ENCODE peak calls at places on chromosomes 6 and 20, in six cellular contexts. One of them, this sample, is unnamed. For H3K9me3, the result is how much of the 10 kb centered on the place peaks cover.

GRCh38 chr20:24277196-24277595 is 192.2 kb upstream of the SYNDIG1 start:
- DNase-seq in small intestine: no peak
- DNase-seq in A549: no peak
- DNase-seq in fibroblast of lung: no peak
- DNase-seq in GM23248: no peak
- DNase-seq in BE2C: no peak
- DNase-seq in this sample: no peak

GRCh38 chr6:69696273-69696672 is 100.5 kb downstream of the LMBRD1 start:
- DNase-seq in BE2C: no peak
- DNase-seq in GM23248: peak
- DNase-seq in small intestine: no peak
- DNase-seq in A549: no peak
- DNase-seq in fibroblast of lung: peak
- DNase-seq in this sample: no peak

GRCh38 chr20:36471885-36472642 is 69.3 kb upstream of the MYL9 start:
- DNase-seq in small intestine: no peak
- DNase-seq in BE2C: no peak
- DNase-seq in fibroblast of lung: no peak
- DNase-seq in GM23248: no peak
- DNase-seq in A549: no peak
- DNase-seq in this sample: no peak

GRCh38 chr6:38871745-38872568 is 156.8 kb downstream of the DNAH8 start:
- DNase-seq in small intestine: peak
- DNase-seq in A549: peak
- DNase-seq in BE2C: peak
- DNase-seq in fibroblast of lung: peak
- DNase-seq in GM23248: peak
- DNase-seq in this sample: peak

GRCh38 chr6:107555449-107555848 is 65.5 kb downstream of the SOBP start:
- DNase-seq in BE2C: peak
- DNase-seq in small intestine: no peak
- DNase-seq in fibroblast of lung: no peak
- DNase-seq in A549: no peak
- DNase-seq in GM23248: no peak
- DNase-seq in this sample: no peak

GRCh38 chr6:133724726-133725125 is 164.2 kb upstream of the TCF21 start:
- DNase-seq in small intestine: no peak
- DNase-seq in BE2C: no peak
- DNase-seq in A549: no peak
- DNase-seq in GM23248: peak
- DNase-seq in fibroblast of lung: peak
- DNase-seq in this sample: no peak

GRCh38 chr20:62129731-62130531 is 7.7 kb downstream of the LSM14B start:
- DNase-seq in fibroblast of lung: no peak
- DNase-seq in A549: no peak
- DNase-seq in BE2C: no peak
- DNase-seq in GM23248: no peak
- DNase-seq in small intestine: no peak
- DNase-seq in this sample: no peak

GRCh38 chr6:39377530-39377929 is 55.0 kb upstream of the KCNK16 start:
- DNase-seq in GM23248: peak
- DNase-seq in fibroblast of lung: peak
- DNase-seq in small intestine: peak
- DNase-seq in A549: peak
- DNase-seq in BE2C: peak
- DNase-seq in this sample: peak

GRCh38 chr6:16746812-16747211 is 14.4 kb downstream of the ATXN1 start:
- DNase-seq in GM23248: no peak
- DNase-seq in A549: no peak
- DNase-seq in small intestine: no peak
- DNase-seq in fibroblast of lung: no peak
- DNase-seq in BE2C: no peak
- DNase-seq in this sample: no peak

GRCh38 chr6:27591660-27592059 is 118.8 kb upstream of the ZNF184 start:
- DNase-seq in fibroblast of lung: peak
- DNase-seq in GM23248: peak
- DNase-seq in BE2C: peak
- DNase-seq in A549: no peak
- DNase-seq in small intestine: no peak
- DNase-seq in this sample: peak

GRCh38 chr20:45337367-45338120 is 10.7 kb downstream of the SDC4 start:
- DNase-seq in GM23248: peak
- DNase-seq in BE2C: no peak
- DNase-seq in fibroblast of lung: peak
- DNase-seq in small intestine: peak
- DNase-seq in A549: no peak
- DNase-seq in this sample: peak

GRCh38 chr20:1813101-1813529 is 82.1 kb upstream of the SIRPA start:
- DNase-seq in GM23248: peak
- DNase-seq in BE2C: no peak
- DNase-seq in fibroblast of lung: peak
- DNase-seq in A549: peak
- DNase-seq in small intestine: no peak
- DNase-seq in this sample: no peak

GRCh38 chr6:84921891-84922290 is 157.5 kb upstream of the TBX18 start:
- DNase-seq in fibroblast of lung: no peak
- DNase-seq in GM23248: no peak
- DNase-seq in BE2C: no peak
- DNase-seq in small intestine: no peak
- DNase-seq in A549: no peak
- DNase-seq in this sample: no peak

GRCh38 chr20:44883214-44883902 is 2.1 kb upstream of the YWHAB start:
- DNase-seq in A549: no peak
- DNase-seq in small intestine: no peak
- DNase-seq in BE2C: no peak
- DNase-seq in fibroblast of lung: no peak
- DNase-seq in GM23248: no peak
- DNase-seq in this sample: peak

GRCh38 chr6:109360281-109360680 is 22.0 kb downstream of the CD164 start:
- DNase-seq in A549: no peak
- DNase-seq in fibroblast of lung: no peak
- DNase-seq in BE2C: no peak
- DNase-seq in small intestine: no peak
- DNase-seq in GM23248: no peak
- DNase-seq in this sample: no peak
- H3K9me3 ChIP-seq in A549: under half
- H3K9me3 ChIP-seq in fibroblast of lung: under half
- H3K9me3 ChIP-seq in BE2C: under half
- H3K9me3 ChIP-seq in small intestine: under half
- H3K9me3 ChIP-seq in GM23248: under half
- H3K9me3 ChIP-seq in this sample: under half

GRCh38 chr20:22582386-22582959 is 1.9 kb downstream of the FOXA2 start:
- DNase-seq in BE2C: no peak
- DNase-seq in small intestine: no peak
- DNase-seq in A549: no peak
- DNase-seq in fibroblast of lung: no peak
- DNase-seq in GM23248: no peak
- DNase-seq in this sample: no peak
- H3K9me3 ChIP-seq in BE2C: under half
- H3K9me3 ChIP-seq in small intestine: under half
- H3K9me3 ChIP-seq in A549: under half
- H3K9me3 ChIP-seq in fibroblast of lung: under half
- H3K9me3 ChIP-seq in GM23248: under half
- H3K9me3 ChIP-seq in this sample: under half

GRCh38 chr6:164477126-164477525 is 832.3 kb downstream of the C6orf118 start:
- DNase-seq in BE2C: no peak
- DNase-seq in GM23248: peak
- DNase-seq in small intestine: no peak
- DNase-seq in fibroblast of lung: peak
- DNase-seq in A549: no peak
- DNase-seq in this sample: no peak

GRCh38 chr6:164477790-164478189 is 831.6 kb downstream of the C6orf118 start:
- DNase-seq in A549: no peak
- DNase-seq in fibroblast of lung: no peak
- DNase-seq in small intestine: no peak
- DNase-seq in GM23248: no peak
- DNase-seq in BE2C: no peak
- DNase-seq in this sample: no peak

GRCh38 chr6:164478426-164478825 is 831.0 kb downstream of the C6orf118 start:
- DNase-seq in small intestine: no peak
- DNase-seq in fibroblast of lung: no peak
- DNase-seq in BE2C: no peak
- DNase-seq in A549: no peak
- DNase-seq in GM23248: no peak
- DNase-seq in this sample: no peak
- H3K9me3 ChIP-seq in small intestine: under half
- H3K9me3 ChIP-seq in fibroblast of lung: under half
- H3K9me3 ChIP-seq in BE2C: under half
- H3K9me3 ChIP-seq in A549: under half
- H3K9me3 ChIP-seq in GM23248: under half
- H3K9me3 ChIP-seq in this sample: under half

DNA sequence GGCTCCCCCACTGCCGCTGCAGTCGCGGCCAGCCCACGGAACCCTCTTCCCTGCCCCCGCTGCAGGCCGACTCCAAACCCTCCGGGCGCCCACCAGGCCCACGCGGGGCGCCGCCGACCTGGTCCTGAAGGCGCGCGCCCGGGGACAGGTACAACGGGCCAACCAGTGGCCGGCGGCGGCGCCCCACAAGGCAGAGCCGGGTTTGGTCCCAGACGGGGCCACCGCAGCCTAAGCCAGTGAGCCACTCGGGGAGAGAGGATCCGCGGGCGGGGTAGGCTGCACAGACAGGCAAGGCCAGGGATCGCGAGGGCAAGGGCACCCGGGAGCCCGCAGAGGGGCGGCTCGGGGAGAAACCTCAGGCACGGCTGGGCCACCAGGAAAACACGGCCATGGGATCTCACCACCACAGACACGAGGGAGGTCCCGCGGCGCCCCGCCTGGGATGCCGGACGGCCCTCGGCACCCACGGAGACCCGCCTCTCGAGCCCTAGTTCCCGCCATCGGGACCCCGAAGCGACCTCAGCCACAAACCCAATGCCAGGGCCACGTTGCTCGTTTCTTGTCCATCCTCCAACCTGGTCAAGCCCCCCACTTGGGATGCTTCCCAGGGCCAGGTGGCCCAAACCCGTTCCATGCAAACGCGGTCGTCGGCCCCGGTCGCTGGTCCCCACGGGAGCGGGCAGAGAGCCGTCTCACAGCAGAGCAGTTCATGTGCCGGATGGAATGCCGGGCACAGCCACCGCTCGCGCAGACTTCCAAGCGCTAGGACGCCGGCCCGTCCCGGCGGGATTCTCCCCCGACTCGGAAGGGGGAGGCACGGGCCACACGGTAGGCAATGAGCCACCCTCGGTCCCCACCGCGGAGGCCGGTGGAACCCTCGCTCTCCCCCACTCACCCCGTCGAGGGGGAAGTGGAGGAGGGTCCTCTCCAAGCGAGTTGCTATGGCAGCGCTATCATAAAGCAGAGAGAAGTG is 1956.6 kb upstream of the DEFB115 start:
- DNase-seq in GM23248: no peak
- DNase-seq in BE2C: no peak
- DNase-seq in A549: no peak
- DNase-seq in small intestine: no peak
- DNase-seq in fibroblast of lung: no peak
- DNase-seq in this sample: no peak
- H3K9me3 ChIP-seq in GM23248: under half
- H3K9me3 ChIP-seq in BE2C: under half
- H3K9me3 ChIP-seq in A549: under half
- H3K9me3 ChIP-seq in small intestine: under half
- H3K9me3 ChIP-seq in fibroblast of lung: under half
- H3K9me3 ChIP-seq in this sample: under half

GRCh38 chr6:51093899-51094665 is 275.4 kb downstream of the TFAP2B start:
- DNase-seq in A549: no peak
- DNase-seq in small intestine: no peak
- DNase-seq in GM23248: no peak
- DNase-seq in fibroblast of lung: no peak
- DNase-seq in BE2C: no peak
- DNase-seq in this sample: no peak
- H3K9me3 ChIP-seq in A549: under half
- H3K9me3 ChIP-seq in small intestine: under half
- H3K9me3 ChIP-seq in GM23248: under half
- H3K9me3 ChIP-seq in fibroblast of lung: under half
- H3K9me3 ChIP-seq in BE2C: under half
- H3K9me3 ChIP-seq in this sample: under half

GRCh38 chr6:127173541-127173940 is 55.1 kb downstream of the RSPO3 start:
- DNase-seq in A549: no peak
- DNase-seq in small intestine: no peak
- DNase-seq in GM23248: no peak
- DNase-seq in BE2C: no peak
- DNase-seq in fibroblast of lung: no peak
- DNase-seq in this sample: no peak

GRCh38 chr6:127178746-127179145 is 60.3 kb downstream of the RSPO3 start:
- DNase-seq in GM23248: peak
- DNase-seq in fibroblast of lung: peak
- DNase-seq in small intestine: no peak
- DNase-seq in BE2C: no peak
- DNase-seq in A549: no peak
- DNase-seq in this sample: no peak

GRCh38 chr6:127177030-127177928 is 58.8 kb downstream of the RSPO3 start:
- DNase-seq in GM23248: peak
- DNase-seq in A549: no peak
- DNase-seq in small intestine: no peak
- DNase-seq in fibroblast of lung: peak
- DNase-seq in BE2C: no peak
- DNase-seq in this sample: no peak

GRCh38 chr6:127177929-127178231 is 59.4 kb downstream of the RSPO3 start:
- DNase-seq in A549: no peak
- DNase-seq in BE2C: no peak
- DNase-seq in small intestine: no peak
- DNase-seq in GM23248: no peak
- DNase-seq in fibroblast of lung: no peak
- DNase-seq in this sample: no peak

DNA sequence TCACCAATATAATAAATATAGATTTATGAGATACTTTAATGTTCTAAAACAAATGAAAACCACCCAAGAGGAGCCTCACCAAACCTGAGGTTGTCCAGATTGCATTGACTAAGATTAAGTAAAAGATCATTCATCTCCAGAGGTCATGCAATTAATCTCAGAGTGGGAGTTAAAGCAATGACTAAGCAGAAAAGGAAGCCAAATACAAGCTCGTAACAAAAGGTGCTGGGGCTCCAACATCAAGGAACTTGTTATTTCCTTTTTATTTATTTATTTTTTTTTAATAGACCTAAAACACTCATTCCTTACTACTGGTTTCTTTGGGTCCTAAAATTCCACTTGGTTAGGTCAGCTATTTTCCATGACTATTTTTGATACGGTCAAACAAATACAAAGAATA is 57.7 kb downstream of the RSPO3 start:
- DNase-seq in fibroblast of lung: peak
- DNase-seq in GM23248: peak
- DNase-seq in A549: no peak
- DNase-seq in BE2C: no peak
- DNase-seq in small intestine: no peak
- DNase-seq in this sample: no peak
- H3K9me3 ChIP-seq in fibroblast of lung: under half
- H3K9me3 ChIP-seq in GM23248: under half
- H3K9me3 ChIP-seq in A549: under half
- H3K9me3 ChIP-seq in BE2C: under half
- H3K9me3 ChIP-seq in small intestine: under half
- H3K9me3 ChIP-seq in this sample: under half